ENCODE peak calls at places on chromosomes 2 and 18, in nine cellular contexts. One of them, this sample, is unnamed.

GRCh38 chr2:120344214-120344990 is 1.5 kb upstream of the INHBB start:
- DNase-seq in OCI-LY7: no peak
- DNase-seq in neural progenitor cell: peak
- DNase-seq in spleen: peak
- DNase-seq in stimulated activated naive CD8-positive, alpha-beta T cell treated with anti-CD3 and anti-CD28 coated beads, Interleukin-15, Interleukin-2, amounts not matched to agents 100 U/mL and 50 U/mL, for 24 hours: peak
- DNase-seq in IMR-90: no peak
- DNase-seq in astrocyte of the spinal cord: no peak
- DNase-seq in head of caudate nucleus: peak
- DNase-seq in activated naive CD8-positive, alpha-beta T cell treated with anti-CD3 and anti-CD28 coated beads, Interleukin-2, amount 50 U/mL, for 24 hours: peak
- DNase-seq in this sample: no peak

GRCh38 chr2:120587326-120587996 is 148.2 kb upstream of the GLI2 start:
- DNase-seq in OCI-LY7: no peak
- DNase-seq in neural progenitor cell: peak
- DNase-seq in spleen: no peak
- DNase-seq in stimulated activated naive CD8-positive, alpha-beta T cell treated with anti-CD3 and anti-CD28 coated beads, Interleukin-15, Interleukin-2, amounts not matched to agents 100 U/mL and 50 U/mL, for 24 hours: no peak
- DNase-seq in IMR-90: no peak
- DNase-seq in astrocyte of the spinal cord: no peak
- DNase-seq in head of caudate nucleus: no peak
- DNase-seq in activated naive CD8-positive, alpha-beta T cell treated with anti-CD3 and anti-CD28 coated beads, Interleukin-2, amount 50 U/mL, for 24 hours: no peak
- DNase-seq in this sample: no peak

GRCh38 chr2:128364441-128364911 is 45.8 kb upstream of the HS6ST1 start:
- DNase-seq in OCI-LY7: no peak
- DNase-seq in neural progenitor cell: no peak
- DNase-seq in spleen: peak
- DNase-seq in stimulated activated naive CD8-positive, alpha-beta T cell treated with anti-CD3 and anti-CD28 coated beads, Interleukin-15, Interleukin-2, amounts not matched to agents 100 U/mL and 50 U/mL, for 24 hours: no peak
- DNase-seq in IMR-90: no peak
- DNase-seq in astrocyte of the spinal cord: no peak
- DNase-seq in head of caudate nucleus: no peak
- DNase-seq in activated naive CD8-positive, alpha-beta T cell treated with anti-CD3 and anti-CD28 coated beads, Interleukin-2, amount 50 U/mL, for 24 hours: no peak
- DNase-seq in this sample: peak

GRCh38 chr2:219563271-219563928 is 7.9 kb downstream of the OBSL1 start:
- DNase-seq in OCI-LY7: no peak
- DNase-seq in neural progenitor cell: no peak
- DNase-seq in spleen: no peak
- DNase-seq in stimulated activated naive CD8-positive, alpha-beta T cell treated with anti-CD3 and anti-CD28 coated beads, Interleukin-15, Interleukin-2, amounts not matched to agents 100 U/mL and 50 U/mL, for 24 hours: no peak
- DNase-seq in IMR-90: no peak
- DNase-seq in astrocyte of the spinal cord: no peak
- DNase-seq in head of caudate nucleus: no peak
- DNase-seq in activated naive CD8-positive, alpha-beta T cell treated with anti-CD3 and anti-CD28 coated beads, Interleukin-2, amount 50 U/mL, for 24 hours: no peak
- DNase-seq in this sample: no peak

GRCh38 chr2:20618468-20618885 is 32.4 kb downstream of the HS1BP3 start:
- DNase-seq in OCI-LY7: no peak
- DNase-seq in neural progenitor cell: no peak
- DNase-seq in spleen: no peak
- DNase-seq in stimulated activated naive CD8-positive, alpha-beta T cell treated with anti-CD3 and anti-CD28 coated beads, Interleukin-15, Interleukin-2, amounts not matched to agents 100 U/mL and 50 U/mL, for 24 hours: no peak
- DNase-seq in IMR-90: no peak
- DNase-seq in astrocyte of the spinal cord: no peak
- DNase-seq in head of caudate nucleus: no peak
- DNase-seq in activated naive CD8-positive, alpha-beta T cell treated with anti-CD3 and anti-CD28 coated beads, Interleukin-2, amount 50 U/mL, for 24 hours: no peak
- DNase-seq in this sample: peak

GRCh38 chr2:135744761-135745314 is 3.2 kb downstream of the UBXN4 start:
- DNase-seq in OCI-LY7: peak
- DNase-seq in neural progenitor cell: peak
- DNase-seq in spleen: peak
- DNase-seq in stimulated activated naive CD8-positive, alpha-beta T cell treated with anti-CD3 and anti-CD28 coated beads, Interleukin-15, Interleukin-2, amounts not matched to agents 100 U/mL and 50 U/mL, for 24 hours: peak
- DNase-seq in IMR-90: peak
- DNase-seq in astrocyte of the spinal cord: peak
- DNase-seq in head of caudate nucleus: peak
- DNase-seq in activated naive CD8-positive, alpha-beta T cell treated with anti-CD3 and anti-CD28 coated beads, Interleukin-2, amount 50 U/mL, for 24 hours: peak
- DNase-seq in this sample: no peak

GRCh38 chr2:210199854-210200253 is 25.4 kb downstream of the ACADL start:
- DNase-seq in OCI-LY7: no peak
- DNase-seq in neural progenitor cell: no peak
- DNase-seq in spleen: no peak
- DNase-seq in stimulated activated naive CD8-positive, alpha-beta T cell treated with anti-CD3 and anti-CD28 coated beads, Interleukin-15, Interleukin-2, amounts not matched to agents 100 U/mL and 50 U/mL, for 24 hours: no peak
- DNase-seq in IMR-90: no peak
- DNase-seq in astrocyte of the spinal cord: no peak
- DNase-seq in head of caudate nucleus: no peak
- DNase-seq in activated naive CD8-positive, alpha-beta T cell treated with anti-CD3 and anti-CD28 coated beads, Interleukin-2, amount 50 U/mL, for 24 hours: no peak
- DNase-seq in this sample: no peak

GRCh38 chr2:46519265-46519664 is 39.9 kb downstream of the TMEM247 start:
- DNase-seq in OCI-LY7: no peak
- DNase-seq in neural progenitor cell: no peak
- DNase-seq in spleen: no peak
- DNase-seq in stimulated activated naive CD8-positive, alpha-beta T cell treated with anti-CD3 and anti-CD28 coated beads, Interleukin-15, Interleukin-2, amounts not matched to agents 100 U/mL and 50 U/mL, for 24 hours: no peak
- DNase-seq in IMR-90: no peak
- DNase-seq in astrocyte of the spinal cord: no peak
- DNase-seq in head of caudate nucleus: no peak
- DNase-seq in activated naive CD8-positive, alpha-beta T cell treated with anti-CD3 and anti-CD28 coated beads, Interleukin-2, amount 50 U/mL, for 24 hours: no peak
- DNase-seq in this sample: no peak

GRCh38 chr2:112662702-112663101 is 17.0 kb downstream of the SLC20A1 start:
- DNase-seq in OCI-LY7: no peak
- DNase-seq in neural progenitor cell: no peak
- DNase-seq in spleen: no peak
- DNase-seq in stimulated activated naive CD8-positive, alpha-beta T cell treated with anti-CD3 and anti-CD28 coated beads, Interleukin-15, Interleukin-2, amounts not matched to agents 100 U/mL and 50 U/mL, for 24 hours: no peak
- DNase-seq in IMR-90: no peak
- DNase-seq in astrocyte of the spinal cord: no peak
- DNase-seq in head of caudate nucleus: no peak
- DNase-seq in activated naive CD8-positive, alpha-beta T cell treated with anti-CD3 and anti-CD28 coated beads, Interleukin-2, amount 50 U/mL, for 24 hours: no peak
- DNase-seq in this sample: no peak

GRCh38 chr2:138730497-138731030 is 49.6 kb downstream of the NXPH2 start:
- DNase-seq in OCI-LY7: no peak
- DNase-seq in neural progenitor cell: no peak
- DNase-seq in spleen: no peak
- DNase-seq in stimulated activated naive CD8-positive, alpha-beta T cell treated with anti-CD3 and anti-CD28 coated beads, Interleukin-15, Interleukin-2, amounts not matched to agents 100 U/mL and 50 U/mL, for 24 hours: no peak
- DNase-seq in IMR-90: no peak
- DNase-seq in astrocyte of the spinal cord: no peak
- DNase-seq in head of caudate nucleus: no peak
- DNase-seq in activated naive CD8-positive, alpha-beta T cell treated with anti-CD3 and anti-CD28 coated beads, Interleukin-2, amount 50 U/mL, for 24 hours: no peak
- DNase-seq in this sample: no peak

GRCh38 chr2:241801611-241802420 is 7.2 kb upstream of the NEU4 start:
- DNase-seq in OCI-LY7: no peak
- DNase-seq in neural progenitor cell: no peak
- DNase-seq in spleen: peak
- DNase-seq in stimulated activated naive CD8-positive, alpha-beta T cell treated with anti-CD3 and anti-CD28 coated beads, Interleukin-15, Interleukin-2, amounts not matched to agents 100 U/mL and 50 U/mL, for 24 hours: no peak
- DNase-seq in IMR-90: no peak
- DNase-seq in astrocyte of the spinal cord: no peak
- DNase-seq in head of caudate nucleus: no peak
- DNase-seq in activated naive CD8-positive, alpha-beta T cell treated with anti-CD3 and anti-CD28 coated beads, Interleukin-2, amount 50 U/mL, for 24 hours: no peak
- DNase-seq in this sample: no peak

GRCh38 chr2:239312741-239313246 is 88.0 kb downstream of the HDAC4 start:
- DNase-seq in OCI-LY7: no peak
- DNase-seq in neural progenitor cell: no peak
- DNase-seq in spleen: peak
- DNase-seq in stimulated activated naive CD8-positive, alpha-beta T cell treated with anti-CD3 and anti-CD28 coated beads, Interleukin-15, Interleukin-2, amounts not matched to agents 100 U/mL and 50 U/mL, for 24 hours: peak
- DNase-seq in IMR-90: no peak
- DNase-seq in astrocyte of the spinal cord: no peak
- DNase-seq in head of caudate nucleus: no peak
- DNase-seq in activated naive CD8-positive, alpha-beta T cell treated with anti-CD3 and anti-CD28 coated beads, Interleukin-2, amount 50 U/mL, for 24 hours: peak
- DNase-seq in this sample: no peak

GRCh38 chr2:216687646-216688045 is 7.7 kb downstream of the IGFBP5 start:
- DNase-seq in OCI-LY7: peak
- DNase-seq in neural progenitor cell: peak
- DNase-seq in spleen: no peak
- DNase-seq in stimulated activated naive CD8-positive, alpha-beta T cell treated with anti-CD3 and anti-CD28 coated beads, Interleukin-15, Interleukin-2, amounts not matched to agents 100 U/mL and 50 U/mL, for 24 hours: peak
- DNase-seq in IMR-90: no peak
- DNase-seq in astrocyte of the spinal cord: no peak
- DNase-seq in head of caudate nucleus: no peak
- DNase-seq in activated naive CD8-positive, alpha-beta T cell treated with anti-CD3 and anti-CD28 coated beads, Interleukin-2, amount 50 U/mL, for 24 hours: peak
- DNase-seq in this sample: peak

GRCh38 chr18:58578321-58578720 is 50.6 kb downstream of the ALPK2 start:
- DNase-seq in OCI-LY7: no peak
- DNase-seq in neural progenitor cell: no peak
- DNase-seq in spleen: no peak
- DNase-seq in stimulated activated naive CD8-positive, alpha-beta T cell treated with anti-CD3 and anti-CD28 coated beads, Interleukin-15, Interleukin-2, amounts not matched to agents 100 U/mL and 50 U/mL, for 24 hours: no peak
- DNase-seq in IMR-90: peak
- DNase-seq in astrocyte of the spinal cord: peak
- DNase-seq in head of caudate nucleus: no peak
- DNase-seq in activated naive CD8-positive, alpha-beta T cell treated with anti-CD3 and anti-CD28 coated beads, Interleukin-2, amount 50 U/mL, for 24 hours: no peak
- DNase-seq in this sample: no peak

GRCh38 chr2:133092571-133092970 is 422.6 kb upstream of the LYPD1 start:
- DNase-seq in OCI-LY7: no peak
- DNase-seq in neural progenitor cell: no peak
- DNase-seq in spleen: no peak
- DNase-seq in stimulated activated naive CD8-positive, alpha-beta T cell treated with anti-CD3 and anti-CD28 coated beads, Interleukin-15, Interleukin-2, amounts not matched to agents 100 U/mL and 50 U/mL, for 24 hours: no peak
- DNase-seq in IMR-90: peak
- DNase-seq in astrocyte of the spinal cord: peak
- DNase-seq in head of caudate nucleus: no peak
- DNase-seq in activated naive CD8-positive, alpha-beta T cell treated with anti-CD3 and anti-CD28 coated beads, Interleukin-2, amount 50 U/mL, for 24 hours: no peak
- DNase-seq in this sample: no peak

GRCh38 chr2:96413067-96413722 is 77.6 kb downstream of the NCAPH start:
- DNase-seq in OCI-LY7: no peak
- DNase-seq in neural progenitor cell: no peak
- DNase-seq in spleen: no peak
- DNase-seq in stimulated activated naive CD8-positive, alpha-beta T cell treated with anti-CD3 and anti-CD28 coated beads, Interleukin-15, Interleukin-2, amounts not matched to agents 100 U/mL and 50 U/mL, for 24 hours: no peak
- DNase-seq in IMR-90: no peak
- DNase-seq in astrocyte of the spinal cord: peak
- DNase-seq in head of caudate nucleus: no peak
- DNase-seq in activated naive CD8-positive, alpha-beta T cell treated with anti-CD3 and anti-CD28 coated beads, Interleukin-2, amount 50 U/mL, for 24 hours: no peak
- DNase-seq in this sample: no peak

GRCh38 chr2:219045937-219046550 is 4.7 kb upstream of the CFAP65 start:
- DNase-seq in OCI-LY7: peak
- DNase-seq in neural progenitor cell: peak
- DNase-seq in spleen: no peak
- DNase-seq in stimulated activated naive CD8-positive, alpha-beta T cell treated with anti-CD3 and anti-CD28 coated beads, Interleukin-15, Interleukin-2, amounts not matched to agents 100 U/mL and 50 U/mL, for 24 hours: peak
- DNase-seq in IMR-90: peak
- DNase-seq in astrocyte of the spinal cord: peak
- DNase-seq in head of caudate nucleus: no peak
- DNase-seq in activated naive CD8-positive, alpha-beta T cell treated with anti-CD3 and anti-CD28 coated beads, Interleukin-2, amount 50 U/mL, for 24 hours: peak
- DNase-seq in this sample: no peak

GRCh38 chr2:191555092-191555742 is 122.7 kb upstream of the NABP1 start:
- DNase-seq in OCI-LY7: peak
- DNase-seq in neural progenitor cell: peak
- DNase-seq in spleen: peak
- DNase-seq in stimulated activated naive CD8-positive, alpha-beta T cell treated with anti-CD3 and anti-CD28 coated beads, Interleukin-15, Interleukin-2, amounts not matched to agents 100 U/mL and 50 U/mL, for 24 hours: peak
- DNase-seq in IMR-90: peak
- DNase-seq in astrocyte of the spinal cord: peak
- DNase-seq in head of caudate nucleus: peak
- DNase-seq in activated naive CD8-positive, alpha-beta T cell treated with anti-CD3 and anti-CD28 coated beads, Interleukin-2, amount 50 U/mL, for 24 hours: peak
- DNase-seq in this sample: peak

GRCh38 chr2:165627463-165627862 is 158.0 kb downstream of the CSRNP3 start:
- DNase-seq in OCI-LY7: no peak
- DNase-seq in neural progenitor cell: no peak
- DNase-seq in spleen: no peak
- DNase-seq in stimulated activated naive CD8-positive, alpha-beta T cell treated with anti-CD3 and anti-CD28 coated beads, Interleukin-15, Interleukin-2, amounts not matched to agents 100 U/mL and 50 U/mL, for 24 hours: no peak
- DNase-seq in IMR-90: peak
- DNase-seq in astrocyte of the spinal cord: peak
- DNase-seq in head of caudate nucleus: no peak
- DNase-seq in activated naive CD8-positive, alpha-beta T cell treated with anti-CD3 and anti-CD28 coated beads, Interleukin-2, amount 50 U/mL, for 24 hours: no peak
- DNase-seq in this sample: no peak

This sample was measured in upper lobe of right lung.